ENCODE peak calls at places on chromosomes 6 and 20, in four cellular contexts. One of them, this sample, is unnamed.
A peak's percentile ranks its signal among the peaks of the same experiment; 100 is the strongest.

GRCh38 chr20:34473262-34473883 is 42.8 kb upstream of the DYNLRB1 start:
- DNase-seq in GM12878: no peak
- DNase-seq in K562: peak; percentile 45
- DNase-seq in A549: peak; percentile 44
- DNase-seq in this sample: peak; percentile 72

GRCh38 chr20:49697071-49697470 is 16.6 kb downstream of the B4GALT5 start:
- DNase-seq in A549: no peak
- DNase-seq in K562: no peak
- DNase-seq in GM12878: no peak
- DNase-seq in this sample: no peak

GRCh38 chr20:382291-383115 is 1.9 kb downstream of the TRIB3 start:
- DNase-seq in A549: no peak
- DNase-seq in K562: no peak
- DNase-seq in GM12878: no peak
- DNase-seq in this sample: no peak

GRCh38 chr6:143549630-143550268 is 38.2 kb upstream of the FUCA2 start:
- DNase-seq in K562: no peak
- DNase-seq in A549: no peak
- DNase-seq in GM12878: peak; percentile 31
- DNase-seq in this sample: no peak

GRCh38 chr20:6265204-6265904 is 142.5 kb upstream of the FERMT1 start:
- DNase-seq in K562: no peak
- DNase-seq in A549: peak; percentile 8
- DNase-seq in GM12878: no peak
- DNase-seq in this sample: peak; percentile 55

GRCh38 chr20:2751868-2752630 is 48.4 kb downstream of the CPXM1 start:
- DNase-seq in A549: no peak
- DNase-seq in K562: peak; percentile 84
- DNase-seq in GM12878: no peak
- DNase-seq in this sample: no peak

GRCh38 chr6:127186889-127187288 is 68.4 kb downstream of the RSPO3 start:
- DNase-seq in K562: peak; percentile 24
- DNase-seq in A549: peak; percentile 3
- DNase-seq in GM12878: no peak
- DNase-seq in this sample: peak; percentile 41

GRCh38 chr6:105432797-105433196 is 29.9 kb upstream of the PREP start:
- DNase-seq in A549: peak; percentile 25
- DNase-seq in GM12878: no peak
- DNase-seq in K562: no peak
- DNase-seq in this sample: peak; percentile 10

GRCh38 chr20:17712201-17712600 is 12.4 kb downstream of the BANF2 start:
- DNase-seq in K562: no peak
- DNase-seq in A549: no peak
- DNase-seq in GM12878: no peak
- DNase-seq in this sample: no peak

GRCh38 chr20:31707994-31708744 is 14.5 kb downstream of the BCL2L1 start:
- DNase-seq in K562: peak; percentile 73
- DNase-seq in A549: no peak
- DNase-seq in GM12878: no peak
- DNase-seq in this sample: no peak

GRCh38 chr6:107635058-107635515 is 145.2 kb downstream of the SOBP start:
- DNase-seq in GM12878: no peak
- DNase-seq in K562: no peak
- DNase-seq in A549: no peak
- DNase-seq in this sample: no peak

GRCh38 chr6:75396005-75396800 is 97.4 kb downstream of the FILIP1 start:
- DNase-seq in GM12878: no peak
- DNase-seq in A549: no peak
- DNase-seq in K562: no peak
- DNase-seq in this sample: no peak

GRCh38 chr6:70166088-70166958 is 136.6 kb downstream of the COL9A1 start:
- DNase-seq in A549: peak; percentile 21
- DNase-seq in K562: peak; percentile 62
- DNase-seq in GM12878: no peak
- DNase-seq in this sample: peak; percentile 8

GRCh38 chr6:132713355-132714134 is at the start of gene VNN1:
- DNase-seq in K562: no peak
- DNase-seq in A549: no peak
- DNase-seq in GM12878: no peak
- DNase-seq in this sample: no peak

GRCh38 chr20:62310757-62311121 is 7.9 kb downstream of the ADRM1 start:
- DNase-seq in A549: no peak
- DNase-seq in GM12878: no peak
- DNase-seq in K562: no peak
- DNase-seq in this sample: no peak

GRCh38 chr20:57087705-57088104 is 178.7 kb downstream of the BMP7 start:
- DNase-seq in A549: no peak
- DNase-seq in K562: no peak
- DNase-seq in GM12878: no peak
- DNase-seq in this sample: no peak

GRCh38 chr20:18750735-18751134 is 62.8 kb upstream of the SCP2D1 start:
- DNase-seq in K562: no peak
- DNase-seq in GM12878: peak; percentile 13
- DNase-seq in A549: no peak
- DNase-seq in this sample: peak; percentile 42

GRCh38 chr6:132235596-132236280 is 165.5 kb downstream of the MOXD1 start:
- DNase-seq in K562: no peak
- DNase-seq in A549: no peak
- DNase-seq in GM12878: no peak
- DNase-seq in this sample: no peak

GRCh38 chr6:70651326-70651905 is 16.3 kb upstream of the SMAP1 start:
- DNase-seq in K562: no peak
- DNase-seq in A549: no peak
- DNase-seq in GM12878: no peak
- DNase-seq in this sample: no peak

GRCh38 chr6:24358219-24358821 is 461 bp upstream of the DCDC2 start:
- DNase-seq in K562: no peak
- DNase-seq in A549: no peak
- DNase-seq in GM12878: no peak
- DNase-seq in this sample: no peak

GRCh38 chr20:48668451-48668946 is 159.3 kb downstream of the PREX1 start:
- DNase-seq in GM12878: no peak
- DNase-seq in K562: no peak
- DNase-seq in A549: no peak
- DNase-seq in this sample: peak; percentile 21

GRCh38 chr6:53161481-53162009 is 12.9 kb upstream of the GCM1 start:
- DNase-seq in A549: no peak
- DNase-seq in K562: no peak
- DNase-seq in GM12878: no peak
- DNase-seq in this sample: no peak

GRCh38 chr6:88891135-88891845 is 72.1 kb downstream of the RNGTT start:
- DNase-seq in GM12878: no peak
- DNase-seq in K562: no peak
- DNase-seq in A549: no peak
- DNase-seq in this sample: no peak

GRCh38 chr20:35796556-35796955 is 24.7 kb downstream of the PHF20 start:
- DNase-seq in A549: no peak
- DNase-seq in GM12878: no peak
- DNase-seq in K562: no peak
- DNase-seq in this sample: no peak

GRCh38 chr6:43070028-43070632 is 6.0 kb upstream of the PTK7 start:
- DNase-seq in K562: peak; percentile 58
- DNase-seq in GM12878: no peak
- DNase-seq in A549: peak; percentile 53
- DNase-seq in this sample: peak; percentile 83

GRCh38 chr6:47663462-47664216 is 34.7 kb upstream of the ADGRF4 start:
- DNase-seq in A549: no peak
- DNase-seq in GM12878: no peak
- DNase-seq in K562: no peak
- DNase-seq in this sample: no peak

GRCh38 chr6:6758915-6759654 is 170.6 kb downstream of the LY86 start:
- DNase-seq in A549: peak; percentile 30
- DNase-seq in K562: peak; percentile 79
- DNase-seq in GM12878: peak; percentile 13
- DNase-seq in this sample: peak; percentile 40

GRCh38 chr6:100300221-100300736 is 164.4 kb downstream of the SIM1 start:
- DNase-seq in K562: no peak
- DNase-seq in A549: peak; percentile 59
- DNase-seq in GM12878: no peak
- DNase-seq in this sample: peak; percentile 71

GRCh38 chr20:33262658-33263065 is 20.4 kb upstream of the BPIFB1 start:
- DNase-seq in GM12878: no peak
- DNase-seq in K562: peak; percentile 30
- DNase-seq in A549: no peak
- DNase-seq in this sample: peak; percentile 82

GRCh38 chr6:18289283-18289682 is 25.0 kb upstream of the DEK start:
- DNase-seq in K562: no peak
- DNase-seq in A549: no peak
- DNase-seq in GM12878: no peak
- DNase-seq in this sample: no peak

GRCh38 chr6:159353193-159353592 is 184.0 kb downstream of the FNDC1 start:
- DNase-seq in GM12878: no peak
- DNase-seq in K562: no peak
- DNase-seq in A549: no peak
- DNase-seq in this sample: no peak

GRCh38 chr6:45696738-45697137 is 318.9 kb downstream of the CLIC5 start:
- DNase-seq in K562: no peak
- DNase-seq in A549: no peak
- DNase-seq in GM12878: no peak
- DNase-seq in this sample: no peak

GRCh38 chr6:21414065-21414464 is 179.5 kb upstream of the SOX4 start:
- DNase-seq in K562: no peak
- DNase-seq in GM12878: no peak
- DNase-seq in A549: no peak
- DNase-seq in this sample: no peak

DNA sequence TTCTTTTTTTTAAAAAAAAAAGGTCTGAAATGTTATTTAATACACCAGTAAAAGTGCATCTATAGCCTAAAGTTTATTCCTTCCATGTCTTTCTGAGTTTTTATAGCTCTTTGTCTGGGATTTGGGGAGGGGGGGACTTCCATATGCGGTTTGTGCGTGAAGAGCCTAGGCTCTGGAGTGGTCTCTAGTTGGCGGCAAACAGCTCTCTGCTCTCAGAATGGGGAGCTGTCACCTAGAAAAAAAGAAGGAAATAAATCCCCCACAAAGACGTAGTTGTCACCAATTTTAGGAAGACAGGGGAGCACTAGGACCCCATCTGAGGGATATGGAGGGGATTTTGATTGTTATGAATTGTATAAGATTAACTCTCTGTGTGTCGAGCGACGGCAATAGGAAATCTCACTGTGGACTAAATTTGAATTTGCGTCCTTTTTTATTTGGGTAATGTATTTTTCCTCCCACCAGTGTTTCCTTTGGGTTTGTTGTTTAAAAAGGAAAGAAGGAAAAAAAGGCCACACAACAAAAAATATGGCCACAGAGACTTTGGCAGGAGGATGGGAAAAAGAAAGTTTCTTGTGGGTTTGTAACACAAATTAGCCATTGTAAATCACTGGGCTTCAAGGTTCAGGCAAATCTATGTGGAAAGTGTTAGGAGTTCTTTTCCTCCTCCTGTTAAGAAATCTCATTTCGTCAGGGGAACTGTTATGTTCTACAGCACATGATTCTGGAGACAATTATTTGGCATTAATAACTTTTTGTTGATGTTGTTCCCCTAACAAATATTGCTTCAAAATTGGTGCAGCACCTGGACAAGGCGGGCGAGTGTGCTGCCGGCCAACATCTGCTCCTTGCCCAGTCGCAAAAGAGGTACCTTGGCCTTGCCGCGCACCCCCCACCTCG is 7.5 kb downstream of the POU3F2 start:
- DNase-seq in A549: no peak
- DNase-seq in GM12878: no peak
- DNase-seq in K562: no peak
- DNase-seq in this sample: no peak
- TF ChIP-seq CHD4 in A549: no peak
- TF ChIP-seq CHD4 in GM12878: no peak
- TF ChIP-seq CHD4 in K562: no peak
- TF ChIP-seq CHD4 in this sample: no peak

GRCh38 chr6:138567052-138567451 is 67.8 kb upstream of the NHSL1 start:
- DNase-seq in A549: no peak
- DNase-seq in GM12878: no peak
- DNase-seq in K562: no peak
- DNase-seq in this sample: no peak
- TF ChIP-seq CHD4 in A549: no peak
- TF ChIP-seq CHD4 in GM12878: no peak
- TF ChIP-seq CHD4 in K562: no peak
- TF ChIP-seq CHD4 in this sample: no peak

GRCh38 chr6:349491-349921 is 42.0 kb upstream of the IRF4 start:
- DNase-seq in A549: no peak
- DNase-seq in GM12878: no peak
- DNase-seq in K562: no peak
- DNase-seq in this sample: no peak
- TF ChIP-seq CHD4 in A549: no peak
- TF ChIP-seq CHD4 in GM12878: no peak
- TF ChIP-seq CHD4 in K562: no peak
- TF ChIP-seq CHD4 in this sample: no peak

GRCh38 chr6:37303891-37304503 is 46.1 kb upstream of the TMEM217 start:
- DNase-seq in K562: peak; percentile 57
- DNase-seq in A549: peak; percentile 37
- DNase-seq in GM12878: no peak
- DNase-seq in this sample: peak; percentile 36
- TF ChIP-seq CHD4 in K562: no peak
- TF ChIP-seq CHD4 in A549: no peak
- TF ChIP-seq CHD4 in GM12878: no peak
- TF ChIP-seq CHD4 in this sample: no peak

GRCh38 chr6:146620655-146621054 is 21.9 kb downstream of the ADGB start:
- DNase-seq in GM12878: no peak
- DNase-seq in K562: no peak
- DNase-seq in A549: no peak
- DNase-seq in this sample: no peak
- TF ChIP-seq CHD4 in GM12878: no peak
- TF ChIP-seq CHD4 in K562: no peak
- TF ChIP-seq CHD4 in A549: no peak
- TF ChIP-seq CHD4 in this sample: no peak

GRCh38 chr6:125808591-125808990 is 17.8 kb downstream of the NCOA7 start:
- DNase-seq in GM12878: no peak
- DNase-seq in A549: no peak
- DNase-seq in K562: no peak
- DNase-seq in this sample: no peak

GRCh38 chr6:125806813-125807212 is 16.1 kb downstream of the NCOA7 start:
- DNase-seq in A549: no peak
- DNase-seq in GM12878: no peak
- DNase-seq in K562: no peak
- DNase-seq in this sample: no peak

GRCh38 chr6:125809771-125810315 is 19.1 kb downstream of the NCOA7 start:
- DNase-seq in A549: no peak
- DNase-seq in K562: no peak
- DNase-seq in GM12878: no peak
- DNase-seq in this sample: no peak

GRCh38 chr6:125807293-125807692 is 16.5 kb downstream of the NCOA7 start:
- DNase-seq in GM12878: no peak
- DNase-seq in A549: no peak
- DNase-seq in K562: no peak
- DNase-seq in this sample: no peak

DNA sequence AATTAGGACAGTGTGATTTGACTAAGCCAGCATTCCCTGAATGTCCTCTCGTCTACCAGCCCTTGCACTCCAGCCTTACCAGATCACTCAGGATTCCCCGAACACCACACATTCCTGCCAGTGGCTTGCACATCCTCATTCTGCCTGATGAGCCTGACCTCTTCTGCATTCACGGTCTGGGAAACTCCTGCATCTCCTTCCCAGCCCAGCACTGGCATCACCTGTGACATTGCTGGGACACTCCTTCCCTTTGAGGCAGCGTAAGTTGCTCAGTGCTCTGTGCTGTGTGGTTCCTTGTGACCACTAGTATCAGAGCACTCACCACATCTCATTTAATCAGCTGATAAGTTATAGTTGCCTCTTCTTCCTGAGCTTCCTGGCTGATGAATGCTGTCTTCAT is 17.3 kb downstream of the NCOA7 start:
- DNase-seq in GM12878: no peak
- DNase-seq in A549: no peak
- DNase-seq in K562: no peak
- DNase-seq in this sample: no peak
- TF ChIP-seq CHD4 in GM12878: no peak
- TF ChIP-seq CHD4 in A549: no peak
- TF ChIP-seq CHD4 in K562: no peak
- TF ChIP-seq CHD4 in this sample: no peak

This sample was measured in HepG2.